ENCODE peak calls at places on chromosomes 16 and 17, in five cellular contexts. One of them, this sample, is unnamed.

GRCh38 chr17:59427425-59427921 is 96.0 kb downstream of the YPEL2 start:
- DNase-seq in SK-N-SH: no peak
- DNase-seq in thoracic aorta: no peak
- DNase-seq in cardiac muscle cell: peak
- DNase-seq in tibial artery: no peak
- DNase-seq in this sample: peak

GRCh38 chr16:69494993-69495392 is 70.6 kb downstream of the CYB5B start:
- DNase-seq in thoracic aorta: no peak
- DNase-seq in cardiac muscle cell: no peak
- DNase-seq in SK-N-SH: no peak
- DNase-seq in tibial artery: no peak
- DNase-seq in this sample: no peak

GRCh38 chr16:31298340-31298739 is 38.6 kb downstream of the ITGAM start:
- DNase-seq in cardiac muscle cell: no peak
- DNase-seq in tibial artery: no peak
- DNase-seq in thoracic aorta: no peak
- DNase-seq in SK-N-SH: no peak
- DNase-seq in this sample: no peak

GRCh38 chr16:2895813-2896212 is 12.8 kb downstream of the FLYWCH2 start:
- DNase-seq in SK-N-SH: no peak
- DNase-seq in thoracic aorta: no peak
- DNase-seq in tibial artery: no peak
- DNase-seq in cardiac muscle cell: no peak
- DNase-seq in this sample: no peak

GRCh38 chr17:28406478-28406824 is 439 bp upstream of the SLC46A1 start:
- DNase-seq in tibial artery: no peak
- DNase-seq in SK-N-SH: peak
- DNase-seq in thoracic aorta: no peak
- DNase-seq in cardiac muscle cell: no peak
- DNase-seq in this sample: peak

GRCh38 chr17:77228224-77229215 is 87.8 kb downstream of the SEC14L1 start:
- DNase-seq in SK-N-SH: peak
- DNase-seq in cardiac muscle cell: no peak
- DNase-seq in thoracic aorta: no peak
- DNase-seq in tibial artery: no peak
- DNase-seq in this sample: no peak

GRCh38 chr16:87235810-87236515 is 81.2 kb downstream of the C16orf95 start:
- DNase-seq in SK-N-SH: no peak
- DNase-seq in thoracic aorta: no peak
- DNase-seq in tibial artery: peak
- DNase-seq in cardiac muscle cell: no peak
- DNase-seq in this sample: no peak

GRCh38 chr17:39926588-39927100 is 757 bp downstream of the ORMDL3 start:
- DNase-seq in thoracic aorta: no peak
- DNase-seq in SK-N-SH: peak
- DNase-seq in tibial artery: peak
- DNase-seq in cardiac muscle cell: peak
- DNase-seq in this sample: no peak

GRCh38 chr17:951388-952132 is 28.0 kb downstream of the NXN start:
- DNase-seq in tibial artery: no peak
- DNase-seq in thoracic aorta: no peak
- DNase-seq in cardiac muscle cell: peak
- DNase-seq in SK-N-SH: no peak
- DNase-seq in this sample: no peak

GRCh38 chr16:75238853-75239371 is 12.5 kb downstream of the BCAR1 start:
- DNase-seq in thoracic aorta: no peak
- DNase-seq in cardiac muscle cell: no peak
- DNase-seq in tibial artery: peak
- DNase-seq in SK-N-SH: peak
- DNase-seq in this sample: no peak

GRCh38 chr16:28098171-28098958 is 34.9 kb upstream of the GSG1L start:
- DNase-seq in cardiac muscle cell: no peak
- DNase-seq in SK-N-SH: no peak
- DNase-seq in thoracic aorta: no peak
- DNase-seq in tibial artery: peak
- DNase-seq in this sample: no peak

GRCh38 chr16:54935411-54936085 is 4.9 kb downstream of the IRX5 start:
- DNase-seq in tibial artery: no peak
- DNase-seq in thoracic aorta: no peak
- DNase-seq in SK-N-SH: no peak
- DNase-seq in cardiac muscle cell: peak
- DNase-seq in this sample: no peak

GRCh38 chr16:29820271-29820701 is at the start of gene MVP:
- DNase-seq in SK-N-SH: peak
- DNase-seq in thoracic aorta: no peak
- DNase-seq in cardiac muscle cell: peak
- DNase-seq in tibial artery: peak
- DNase-seq in this sample: peak

GRCh38 chr16:87926246-87927194 is 9.8 kb downstream of the CA5A start:
- DNase-seq in tibial artery: no peak
- DNase-seq in cardiac muscle cell: no peak
- DNase-seq in SK-N-SH: no peak
- DNase-seq in thoracic aorta: no peak
- DNase-seq in this sample: no peak

GRCh38 chr17:50533720-50534148 is 1.2 kb downstream of the EPN3 start:
- DNase-seq in tibial artery: no peak
- DNase-seq in SK-N-SH: peak
- DNase-seq in thoracic aorta: no peak
- DNase-seq in cardiac muscle cell: peak
- DNase-seq in this sample: no peak

GRCh38 chr17:27856676-27857429 is 36.3 kb downstream of the LYRM9 start:
- DNase-seq in SK-N-SH: no peak
- DNase-seq in thoracic aorta: no peak
- DNase-seq in tibial artery: no peak
- DNase-seq in cardiac muscle cell: no peak
- DNase-seq in this sample: no peak

GRCh38 chr17:61314368-61315078 is 85.1 kb upstream of the TBX2 start:
- DNase-seq in SK-N-SH: peak
- DNase-seq in tibial artery: peak
- DNase-seq in cardiac muscle cell: peak
- DNase-seq in thoracic aorta: peak
- DNase-seq in this sample: no peak

GRCh38 chr17:58756246-58757161 is 850 bp downstream of the PPM1E start:
- DNase-seq in tibial artery: no peak
- DNase-seq in cardiac muscle cell: peak
- DNase-seq in SK-N-SH: peak
- DNase-seq in thoracic aorta: no peak
- DNase-seq in this sample: no peak

GRCh38 chr17:81980752-81981239 is 3.4 kb downstream of the ASPSCR1 start:
- DNase-seq in thoracic aorta: no peak
- DNase-seq in tibial artery: no peak
- DNase-seq in cardiac muscle cell: no peak
- DNase-seq in SK-N-SH: no peak
- DNase-seq in this sample: no peak

GRCh38 chr17:38361700-38362465 is 10.2 kb downstream of the SOCS7 start:
- DNase-seq in SK-N-SH: no peak
- DNase-seq in tibial artery: no peak
- DNase-seq in thoracic aorta: no peak
- DNase-seq in cardiac muscle cell: no peak
- DNase-seq in this sample: no peak

GRCh38 chr17:58284613-58285421 is 4.1 kb upstream of the MPO start:
- DNase-seq in cardiac muscle cell: peak
- DNase-seq in SK-N-SH: no peak
- DNase-seq in tibial artery: no peak
- DNase-seq in thoracic aorta: no peak
- DNase-seq in this sample: no peak

GRCh38 chr17:56755310-56755709 is 78.4 kb downstream of the C17orf67 start:
- DNase-seq in SK-N-SH: no peak
- DNase-seq in thoracic aorta: no peak
- DNase-seq in cardiac muscle cell: no peak
- DNase-seq in tibial artery: no peak
- DNase-seq in this sample: no peak

GRCh38 chr17:80316927-80317705 is 56.5 kb downstream of the RNF213 start:
- DNase-seq in thoracic aorta: no peak
- DNase-seq in cardiac muscle cell: no peak
- DNase-seq in SK-N-SH: no peak
- DNase-seq in tibial artery: peak
- DNase-seq in this sample: peak

GRCh38 chr17:82001657-82002056 is 21.0 kb downstream of the CENPX start:
- DNase-seq in thoracic aorta: no peak
- DNase-seq in cardiac muscle cell: no peak
- DNase-seq in SK-N-SH: no peak
- DNase-seq in tibial artery: no peak
- DNase-seq in this sample: no peak

GRCh38 chr16:6949240-6949639 is 383.4 kb upstream of the RBFOX1 start:
- DNase-seq in tibial artery: no peak
- DNase-seq in SK-N-SH: no peak
- DNase-seq in cardiac muscle cell: no peak
- DNase-seq in thoracic aorta: no peak
- DNase-seq in this sample: no peak

GRCh38 chr16:64083428-64084129 is 1038.3 kb downstream of the CDH11 start:
- DNase-seq in tibial artery: no peak
- DNase-seq in SK-N-SH: no peak
- DNase-seq in cardiac muscle cell: no peak
- DNase-seq in thoracic aorta: no peak
- DNase-seq in this sample: no peak

GRCh38 chr16:88856122-88856827 is 472 bp downstream of the GALNS start:
- DNase-seq in tibial artery: no peak
- DNase-seq in SK-N-SH: no peak
- DNase-seq in thoracic aorta: no peak
- DNase-seq in cardiac muscle cell: no peak
- DNase-seq in this sample: no peak

GRCh38 chr16:11612110-11612981 is 25.6 kb upstream of the LITAF start:
- DNase-seq in thoracic aorta: no peak
- DNase-seq in tibial artery: no peak
- DNase-seq in SK-N-SH: no peak
- DNase-seq in cardiac muscle cell: no peak
- DNase-seq in this sample: no peak

GRCh38 chr16:11609474-11610120 is 22.9 kb upstream of the LITAF start:
- DNase-seq in thoracic aorta: no peak
- DNase-seq in cardiac muscle cell: no peak
- DNase-seq in SK-N-SH: no peak
- DNase-seq in tibial artery: no peak
- DNase-seq in this sample: no peak

GRCh38 chr16:11613381-11614303 is 26.9 kb upstream of the LITAF start:
- DNase-seq in cardiac muscle cell: no peak
- DNase-seq in thoracic aorta: no peak
- DNase-seq in tibial artery: peak
- DNase-seq in SK-N-SH: no peak
- DNase-seq in this sample: no peak

GRCh38 chr16:11610121-11610505 is 23.4 kb upstream of the LITAF start:
- DNase-seq in tibial artery: no peak
- DNase-seq in SK-N-SH: no peak
- DNase-seq in thoracic aorta: no peak
- DNase-seq in cardiac muscle cell: no peak
- DNase-seq in this sample: no peak

GRCh38 chr16:11610580-11610979 is 23.9 kb upstream of the LITAF start:
- DNase-seq in SK-N-SH: no peak
- DNase-seq in cardiac muscle cell: no peak
- DNase-seq in thoracic aorta: no peak
- DNase-seq in tibial artery: no peak
- DNase-seq in this sample: no peak
- H3K27ac ChIP-seq in SK-N-SH: no peak
- H3K27ac ChIP-seq in cardiac muscle cell: no peak
- H3K27ac ChIP-seq in thoracic aorta: no peak
- H3K27ac ChIP-seq in tibial artery: no peak
- H3K27ac ChIP-seq in this sample: no peak

GRCh38 chr16:81838794-81839193 is 59.7 kb downstream of the PLCG2 start:
- DNase-seq in cardiac muscle cell: peak
- DNase-seq in SK-N-SH: no peak
- DNase-seq in tibial artery: no peak
- DNase-seq in thoracic aorta: no peak
- DNase-seq in this sample: no peak

GRCh38 chr16:81837312-81837748 is 58.2 kb downstream of the PLCG2 start:
- DNase-seq in thoracic aorta: no peak
- DNase-seq in cardiac muscle cell: no peak
- DNase-seq in tibial artery: no peak
- DNase-seq in SK-N-SH: no peak
- DNase-seq in this sample: no peak

GRCh38 chr16:81833751-81834150 is 54.7 kb downstream of the PLCG2 start:
- DNase-seq in SK-N-SH: no peak
- DNase-seq in tibial artery: no peak
- DNase-seq in cardiac muscle cell: no peak
- DNase-seq in thoracic aorta: no peak
- DNase-seq in this sample: no peak

GRCh38 chr16:81834868-81835267 is 55.8 kb downstream of the PLCG2 start:
- DNase-seq in SK-N-SH: no peak
- DNase-seq in thoracic aorta: no peak
- DNase-seq in cardiac muscle cell: no peak
- DNase-seq in tibial artery: no peak
- DNase-seq in this sample: no peak

GRCh38 chr16:81836279-81837054 is 57.4 kb downstream of the PLCG2 start:
- DNase-seq in thoracic aorta: no peak
- DNase-seq in SK-N-SH: no peak
- DNase-seq in tibial artery: no peak
- DNase-seq in cardiac muscle cell: no peak
- DNase-seq in this sample: no peak
- H3K27ac ChIP-seq in thoracic aorta: no peak
- H3K27ac ChIP-seq in SK-N-SH: no peak
- H3K27ac ChIP-seq in tibial artery: no peak
- H3K27ac ChIP-seq in cardiac muscle cell: no peak
- H3K27ac ChIP-seq in this sample: no peak

GRCh38 chr16:71421911-71422310 is 19.9 kb downstream of the TLE7 start:
- DNase-seq in cardiac muscle cell: no peak
- DNase-seq in thoracic aorta: no peak
- DNase-seq in tibial artery: no peak
- DNase-seq in SK-N-SH: peak
- DNase-seq in this sample: no peak
- H3K27ac ChIP-seq in cardiac muscle cell: no peak
- H3K27ac ChIP-seq in thoracic aorta: no peak
- H3K27ac ChIP-seq in tibial artery: no peak
- H3K27ac ChIP-seq in SK-N-SH: no peak
- H3K27ac ChIP-seq in this sample: no peak

GRCh38 chr17:13540546-13540945 is 61.2 kb downstream of the HS3ST3A1 start:
- DNase-seq in tibial artery: no peak
- DNase-seq in cardiac muscle cell: no peak
- DNase-seq in SK-N-SH: no peak
- DNase-seq in thoracic aorta: no peak
- DNase-seq in this sample: no peak
- H3K27ac ChIP-seq in tibial artery: no peak
- H3K27ac ChIP-seq in cardiac muscle cell: no peak
- H3K27ac ChIP-seq in SK-N-SH: peak
- H3K27ac ChIP-seq in thoracic aorta: no peak
- H3K27ac ChIP-seq in this sample: no peak

DNA sequence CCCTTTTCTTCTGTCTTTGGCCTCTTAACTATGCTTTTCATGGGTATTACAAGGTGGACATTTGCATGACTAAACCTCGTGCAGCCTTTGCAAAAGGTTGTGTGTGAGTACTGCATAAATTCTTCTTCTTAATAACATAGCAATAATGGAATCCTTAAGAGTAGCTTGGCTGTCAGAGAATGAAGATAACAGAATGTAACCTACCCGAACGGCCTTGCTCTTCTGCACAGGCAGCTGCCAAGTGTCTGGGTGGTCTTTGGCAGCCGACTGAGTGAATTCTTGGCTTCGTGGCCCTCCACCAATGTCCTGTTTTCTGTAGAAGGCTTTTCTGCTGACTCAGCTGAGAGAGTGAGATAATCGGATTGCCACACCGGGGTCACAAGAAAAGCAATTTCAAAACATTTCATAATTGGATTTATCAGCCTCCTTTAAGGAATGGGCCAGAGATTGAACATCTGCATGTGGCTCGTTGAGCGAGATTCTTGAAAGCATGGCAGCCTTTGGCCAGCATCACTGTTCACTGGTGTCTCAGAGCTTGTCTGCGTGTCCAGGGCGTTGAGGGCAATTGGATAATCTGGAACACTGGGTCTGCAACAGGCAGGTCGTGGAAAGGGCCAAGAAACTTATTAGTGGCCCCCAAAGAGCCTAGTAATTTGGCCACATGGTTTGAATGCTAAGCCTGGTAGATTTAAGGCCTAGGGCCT is 13.5 kb downstream of the IRF8 start:
- DNase-seq in thoracic aorta: no peak
- DNase-seq in SK-N-SH: no peak
- DNase-seq in cardiac muscle cell: peak
- DNase-seq in tibial artery: no peak
- DNase-seq in this sample: no peak
- H3K27ac ChIP-seq in thoracic aorta: no peak
- H3K27ac ChIP-seq in SK-N-SH: no peak
- H3K27ac ChIP-seq in cardiac muscle cell: no peak
- H3K27ac ChIP-seq in tibial artery: no peak
- H3K27ac ChIP-seq in this sample: no peak